ENCODE peak calls at places on chromosome 2, in nine cellular contexts. L is ovary, O is Peyer's patch, M is left ventricle myocardium inferior, G is breast epithelium, K is sigmoid colon, W is heart right ventricle, E is brain microvascular endothelial cell, P is adrenal gland. I is an unnamed sample.

GRCh38 chr2:69164379-69164778 is 151.4 kb downstream of the ANTXR1 start:
- DNase-seq in E (peak; percentile 82), L (no peak), G (no peak), O (no peak), K (no peak), M (no peak), P (no peak), W (no peak), I (no peak)

GRCh38 chr2:28342081-28342967 is 50.3 kb upstream of the FOSL2 start:
- DNase-seq in M (peak; percentile 62), E (peak; percentile 88), L (peak; percentile 76), P (peak; percentile 84), K (peak; percentile 87), G (no peak), W (peak; percentile 43), O (no peak), I (peak; percentile 60)

GRCh38 chr2:130368786-130369185 is 12.9 kb downstream of the PTPN18 start:
- DNase-seq in W (no peak), K (peak; percentile 36), M (no peak), L (no peak), O (no peak), G (no peak), P (no peak), E (no peak), I (no peak)

GRCh38 chr2:27501042-27501441 is 4.4 kb downstream of the GCKR start:
- DNase-seq in P (no peak), M (no peak), E (no peak), G (no peak), W (no peak), K (no peak), L (no peak), O (no peak), I (no peak)

GRCh38 chr2:223586261-223586660 is 15.9 kb downstream of the SCG2 start:
- DNase-seq in L (no peak), P (no peak), K (no peak), E (peak; percentile 64), O (no peak), W (no peak), M (no peak), G (no peak), I (no peak)

GRCh38 chr2:20994130-20994529 is 49.7 kb downstream of the APOB start:
- DNase-seq in K (no peak), O (no peak), M (no peak), W (no peak), P (no peak), L (no peak), E (no peak), G (no peak), I (no peak)

GRCh38 chr2:70088508-70089219 is 1.4 kb downstream of the PCBP1 start:
- DNase-seq in E (no peak), L (no peak), W (no peak), G (no peak), P (no peak), M (no peak), O (no peak), K (no peak), I (no peak)

GRCh38 chr2:230054079-230054478 is 14.6 kb downstream of the SLC16A14 start:
- DNase-seq in W (no peak), G (no peak), L (no peak), O (no peak), P (no peak), M (no peak), K (no peak), E (peak; percentile 73), I (no peak)

GRCh38 chr2:171522057-171522803 is at the start of gene CYBRD1:
- DNase-seq in E (peak; percentile 63), L (peak; percentile 89), K (peak; percentile 96), W (peak; percentile 88), M (peak; percentile 90), G (peak; percentile 83), O (no peak), P (peak; percentile 89), I (peak; percentile 93)

GRCh38 chr2:171521361-171522056 is 765 bp upstream of the CYBRD1 start:
- DNase-seq in M (no peak), G (no peak), W (no peak), O (no peak), K (no peak), E (no peak), P (no peak), L (no peak), I (no peak)

GRCh38 chr2:171523969-171524401 is 1.7 kb downstream of the CYBRD1 start:
- DNase-seq in L (no peak), W (no peak), K (no peak), P (no peak), E (no peak), O (no peak), M (no peak), G (no peak), I (no peak)

GRCh38 chr2:171523339-171523931 is 1.2 kb downstream of the CYBRD1 start:
- DNase-seq in W (peak; percentile 79), O (peak; percentile 39), K (peak; percentile 92), P (peak; percentile 86), L (no peak), M (peak; percentile 79), G (peak; percentile 82), E (peak; percentile 68), I (peak; percentile 90)

DNA sequence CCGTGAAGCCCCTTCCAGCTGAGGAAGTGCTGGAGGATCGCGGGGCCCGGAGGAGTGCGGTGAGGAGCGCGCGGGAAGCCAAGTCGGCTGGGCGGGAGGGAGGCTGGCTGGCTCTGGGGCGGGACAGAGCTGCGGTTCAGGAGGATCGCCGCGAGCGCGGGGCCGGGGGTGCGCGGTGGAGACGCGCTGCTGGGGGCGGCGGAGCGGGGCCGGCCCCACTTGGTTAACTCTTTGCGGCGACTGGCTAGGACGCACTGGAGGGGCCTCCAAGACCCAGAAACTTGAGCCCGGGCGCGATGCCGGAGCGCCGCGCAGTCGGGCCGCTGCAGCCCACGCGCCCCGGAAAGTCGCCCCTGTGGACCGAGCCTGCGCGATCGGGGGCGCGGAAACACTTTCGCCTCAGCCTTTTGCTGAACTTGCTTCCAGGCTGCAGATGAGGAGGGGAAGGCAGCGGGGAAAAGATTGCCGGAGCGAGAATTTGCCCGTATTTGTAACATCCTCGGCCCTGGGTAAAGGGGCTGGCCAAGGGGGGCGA is 597 bp downstream of the CYBRD1 start:
- DNase-seq in W (peak; percentile 50), G (peak; percentile 57), E (no peak), L (peak; percentile 73), O (no peak), M (peak; percentile 36), K (peak; percentile 73), P (peak; percentile 49), I (peak; percentile 68)
- H3K4me3 ChIP-seq in W (peak overlapping the region; percentile 84), G (peak overlapping the region; percentile 100), E (peak overlapping the region; percentile 86), L (peak overlapping the region; percentile 98), O (peak overlapping the region; percentile 55), M (peak overlapping the region; percentile 86), K (peak overlapping the region; percentile 92), P (peak overlapping the region; percentile 72), I (peak overlapping the region; percentile 90)

GRCh38 chr2:2809771-2810170 is 478.7 kb upstream of the MYT1L start:
- DNase-seq in K (no peak), W (no peak), M (no peak), G (no peak), P (no peak), L (no peak), O (no peak), E (no peak), I (no peak)

GRCh38 chr2:2808551-2809058 is 477.5 kb upstream of the MYT1L start:
- DNase-seq in M (no peak), W (no peak), G (no peak), E (no peak), O (no peak), P (no peak), K (no peak), L (no peak), I (no peak)

GRCh38 chr2:2812117-2812516 is 481.0 kb upstream of the MYT1L start:
- DNase-seq in G (no peak), P (no peak), K (no peak), E (no peak), L (no peak), O (no peak), W (no peak), M (no peak), I (no peak)

GRCh38 chr2:2812648-2813047 is 481.6 kb upstream of the MYT1L start:
- DNase-seq in M (no peak), L (no peak), W (no peak), K (no peak), P (no peak), E (no peak), O (no peak), G (no peak), I (no peak)

DNA sequence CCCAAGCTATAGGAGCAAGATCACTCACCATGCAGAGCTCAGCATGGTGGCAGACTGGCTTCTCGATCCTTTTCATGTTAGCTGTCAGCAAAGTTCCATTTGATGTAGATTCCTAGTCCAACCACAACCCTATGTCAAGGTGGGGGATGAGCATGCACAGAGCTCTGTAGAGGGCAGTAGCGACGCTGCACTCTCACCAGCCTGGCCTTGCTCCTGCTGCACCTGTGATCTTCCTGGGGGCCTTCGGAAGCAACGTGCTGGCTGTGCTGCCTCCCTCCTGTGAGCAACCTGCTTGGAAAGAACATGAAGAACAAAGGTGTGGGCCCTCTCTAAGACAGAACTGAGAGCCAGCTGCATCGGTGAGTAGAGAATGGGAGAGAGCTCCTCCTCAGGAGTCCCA is 479.4 kb upstream of the MYT1L start:
- DNase-seq in M (no peak), E (no peak), G (no peak), O (no peak), L (no peak), K (no peak), P (no peak), W (no peak), I (no peak)
- TF ChIP-seq CTCF in M (no peak), E (no peak), G (no peak), O (no peak), L (no peak), K (no peak), P (no peak), W (no peak), I (no peak)

GRCh38 chr2:203042178-203042577 is 27.5 kb downstream of the NBEAL1 start:
- DNase-seq in W (no peak), E (no peak), L (no peak), P (no peak), K (no peak), O (no peak), G (no peak), M (no peak), I (no peak)
- H3K27ac ChIP-seq in W (no peak overlapping the region), E (no peak overlapping the region), L (no peak overlapping the region), P (no peak overlapping the region), K (no peak overlapping the region), O (no peak overlapping the region), G (no peak overlapping the region), M (no peak overlapping the region), I (no peak overlapping the region)

DNA sequence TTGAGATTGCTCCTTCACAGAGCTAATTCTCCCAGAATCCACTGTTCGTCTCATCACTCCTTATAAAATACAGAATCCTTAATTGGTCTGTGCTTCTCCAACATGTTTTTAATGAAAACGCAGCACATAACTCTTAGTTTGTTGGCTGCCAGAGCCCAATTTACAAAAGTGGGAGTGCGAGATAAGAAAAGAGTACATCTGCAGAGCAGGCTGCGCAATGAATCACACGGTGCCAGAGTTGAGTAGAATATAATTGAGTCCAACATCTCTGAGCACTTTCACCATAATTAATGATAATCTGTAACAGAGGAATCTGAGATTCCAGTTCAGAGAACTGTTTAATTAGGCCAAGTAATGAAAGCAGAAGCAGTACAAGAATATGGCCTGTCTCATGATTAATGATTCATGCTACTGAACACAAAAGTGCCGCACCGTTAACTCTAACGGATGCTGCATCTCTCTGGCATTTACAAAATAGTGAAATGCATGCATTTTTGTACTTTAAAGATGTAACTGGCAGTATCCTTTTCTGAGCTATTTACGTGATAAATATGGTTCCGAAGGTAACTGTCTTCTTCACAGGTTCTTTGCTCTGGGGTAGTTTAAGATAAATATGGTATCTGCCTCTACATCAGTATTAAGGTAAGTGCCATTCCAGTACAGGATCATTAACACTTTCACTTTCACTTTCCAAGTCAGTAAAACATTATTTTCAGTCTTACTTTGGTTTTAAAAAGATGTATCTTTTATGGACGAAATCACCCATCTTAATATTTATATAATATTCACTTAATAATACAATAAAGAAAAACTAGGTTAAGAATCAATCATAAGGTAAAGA is 785.6 kb downstream of the NR4A2 start:
- DNase-seq in G (no peak), K (no peak), O (no peak), M (no peak), E (no peak), L (no peak), P (no peak), W (no peak), I (no peak)
- H3K4me3 ChIP-seq in G (peak overlapping the region; percentile 51), K (peak overlapping the region; percentile 1), O (no peak overlapping the region), M (peak overlapping the region; percentile 54), E (no peak overlapping the region), L (peak overlapping the region; percentile 16), P (no peak overlapping the region), W (peak overlapping the region; percentile 6), I (no peak overlapping the region)